ENCODE peak calls at places on chromosomes 7 and 10, in nine cellular contexts. I is adrenal gland, B is T-helper 22 cell, N is Calu3, P is neural crest cell, Y is GM12891, T is ACHN, L is foreskin fibroblast, Q is stomach. O is an unnamed sample.

GRCh38 chr10:127151541-127151940 is 44.9 kb downstream of the INSYN2A start:
- DNase-seq in N (no peak), I (no peak), P (no peak), Y (no peak), L (no peak), B (no peak), T (peak; percentile 92), Q (no peak), O (no peak)

GRCh38 chr10:121926669-121927360 is 1.0 kb downstream of the ATE1 start:
- DNase-seq in N (no peak), Y (no peak), Q (no peak), I (no peak), B (no peak), L (peak; percentile 25), P (no peak), T (peak; percentile 29), O (no peak)

GRCh38 chr7:87510430-87510875 is 35.0 kb upstream of the ABCB4 start:
- DNase-seq in I (peak; percentile 39), Y (no peak), Q (no peak), N (no peak), L (no peak), T (no peak), P (no peak), B (no peak), O (no peak)

GRCh38 chr10:1626835-1627234 is 110.5 kb downstream of the ADARB2 start:
- DNase-seq in L (no peak), N (no peak), T (no peak), I (no peak), P (no peak), Q (no peak), B (no peak), Y (no peak), O (no peak)

GRCh38 chr7:2864204-2864985 is 20.3 kb upstream of the GNA12 start:
- DNase-seq in Q (no peak), I (no peak), T (peak; percentile 25), P (no peak), Y (no peak), L (no peak), B (no peak), N (no peak), O (no peak)

GRCh38 chr10:3411044-3411443 is 238.5 kb upstream of the PITRM1 start:
- DNase-seq in B (no peak), T (no peak), P (no peak), N (no peak), Y (no peak), L (no peak), I (no peak), Q (no peak), O (no peak)

GRCh38 chr10:70807566-70807965 is 8.2 kb upstream of the SGPL1 start:
- DNase-seq in I (no peak), Q (no peak), Y (no peak), L (no peak), T (no peak), B (no peak), P (no peak), N (no peak), O (no peak)

GRCh38 chr10:46787321-46787615 is 124.0 kb upstream of the PTPN20 start:
- DNase-seq in Y (no peak), B (no peak), L (peak; percentile 71), I (no peak), P (no peak), Q (no peak), T (peak; percentile 81), N (peak; percentile 57), O (peak; percentile 52)

GRCh38 chr10:79202188-79203013 is 133.6 kb downstream of the ZMIZ1 start:
- DNase-seq in B (no peak), Y (peak; percentile 55), P (peak; percentile 47), N (peak; percentile 75), I (no peak), Q (peak; percentile 49), L (peak; percentile 51), T (peak; percentile 64), O (peak; percentile 28)

GRCh38 chr10:104608076-104608828 is 32.8 kb upstream of the SORCS3 start:
- DNase-seq in Y (no peak), N (no peak), P (no peak), L (no peak), T (no peak), B (no peak), Q (no peak), I (no peak), O (no peak)

GRCh38 chr10:88032566-88032965 is 169.1 kb downstream of the PTEN start:
- DNase-seq in L (peak; percentile 86), Q (no peak), Y (no peak), T (no peak), N (no peak), B (no peak), P (no peak), I (no peak), O (no peak)

GRCh38 chr10:129788211-129788610 is 175.9 kb downstream of the EBF3 start:
- DNase-seq in N (no peak), T (no peak), L (no peak), P (no peak), Q (no peak), I (no peak), B (no peak), Y (no peak), O (peak; percentile 6)

GRCh38 chr10:100037758-100038315 is 28.1 kb upstream of the DNMBP start:
- DNase-seq in P (no peak), N (no peak), I (no peak), Q (no peak), B (no peak), Y (no peak), L (no peak), T (no peak), O (no peak)

GRCh38 chr7:84042110-84042539 is 152.5 kb downstream of the SEMA3A start:
- DNase-seq in L (peak; percentile 97), T (peak; percentile 38), N (peak; percentile 19), B (no peak), P (no peak), Q (peak; percentile 26), Y (no peak), I (no peak), O (no peak)

GRCh38 chr10:68106656-68107055 is 2.6 kb upstream of the MYPN start:
- DNase-seq in N (no peak), L (peak; percentile 92), I (no peak), Q (no peak), Y (no peak), T (no peak), P (no peak), B (no peak), O (no peak)

GRCh38 chr10:98246911-98247820 is 20.8 kb downstream of the LOXL4 start:
- DNase-seq in T (peak; percentile 71), L (peak; percentile 80), P (no peak), B (no peak), N (no peak), Y (no peak), I (no peak), Q (no peak), O (no peak)

GRCh38 chr10:5528989-5529701 is 4.4 kb downstream of the CALML3 start:
- DNase-seq in I (no peak), P (no peak), Q (peak; percentile 20), L (no peak), B (no peak), T (no peak), Y (no peak), N (no peak), O (no peak)

GRCh38 chr10:22251751-22252285 is 34.0 kb upstream of the EBLN1 start:
- DNase-seq in T (peak; percentile 42), Q (peak; percentile 49), Y (peak; percentile 46), I (peak; percentile 64), P (peak; percentile 22), L (peak; percentile 72), N (peak; percentile 54), B (peak; percentile 44), O (no peak)

GRCh38 chr10:71333154-71333887 is 14.3 kb downstream of the SLC29A3 start:
- DNase-seq in T (no peak), Y (no peak), Q (no peak), N (no peak), B (no peak), I (no peak), L (no peak), P (no peak), O (peak; percentile 52)

GRCh38 chr10:31149835-31150512 is 118.3 kb upstream of the ZNF438 start:
- DNase-seq in I (no peak), Y (no peak), L (peak; percentile 32), B (no peak), P (no peak), N (no peak), Q (no peak), T (no peak), O (no peak)

GRCh38 chr7:38731195-38731594 is 100.0 kb upstream of the AMPH start:
- DNase-seq in T (no peak), L (no peak), P (no peak), I (no peak), Y (no peak), B (no peak), N (no peak), Q (no peak), O (no peak)

O was measured in NCI-H524.